ENCODE peak calls at places on chromosomes 5 and 9, in four cellular contexts. O is endothelial cell of umbilical vein, B is A549, D is HepG2. Q is an unnamed sample.

GRCh38 chr9:90219548-90220118 is 423.0 kb downstream of the DIRAS2 start:
- DNase-seq in O (no peak), B (peak), D (peak), Q (no peak)

GRCh38 chr9:21135736-21136135 is 5.9 kb downstream of the IFNW1 start:
- DNase-seq in O (no peak), B (no peak), D (no peak), Q (no peak)

GRCh38 chr9:76876098-76876497 is 29.8 kb downstream of the PRUNE2 start:
- DNase-seq in O (no peak), B (no peak), D (no peak), Q (no peak)

GRCh38 chr9:104988539-104988938 is 60.6 kb upstream of the ABCA1 start:
- DNase-seq in O (no peak), B (no peak), D (no peak), Q (no peak)

GRCh38 chr5:171667341-171668096 is 118.1 kb upstream of the SMIM23 start:
- DNase-seq in O (peak), B (no peak), D (no peak), Q (no peak)

GRCh38 chr9:109254317-109254716 is 66.5 kb downstream of the EPB41L4B start:
- DNase-seq in O (no peak), B (no peak), D (no peak), Q (no peak)

GRCh38 chr5:151614565-151614964 is 23.4 kb upstream of the FAT2 start:
- DNase-seq in O (no peak), B (no peak), D (no peak), Q (no peak)

GRCh38 chr9:132670816-132671371 is 630 bp downstream of the GTF3C4 start:
- DNase-seq in O (peak), B (peak), D (no peak), Q (peak)

DNA sequence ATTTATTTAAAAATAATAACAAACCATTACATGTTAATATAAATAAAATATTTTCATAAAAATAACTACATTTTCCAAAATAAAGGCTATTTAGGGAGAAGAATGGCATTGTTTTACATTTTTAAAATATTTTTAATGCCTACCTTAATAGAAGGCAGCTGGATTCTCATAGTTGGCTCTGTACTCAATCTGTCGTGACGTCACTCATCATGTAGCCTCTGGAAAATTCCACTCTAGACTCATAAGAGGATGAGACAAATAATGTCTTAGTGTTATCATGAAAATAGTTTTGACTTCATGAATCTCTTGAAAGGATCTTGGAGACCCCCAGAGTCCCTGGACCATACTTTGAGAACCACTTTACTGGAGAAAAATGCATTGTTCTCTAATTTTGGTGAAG is 93.1 kb downstream of the NXNL2 start:
- DNase-seq in O (no peak), B (no peak), D (no peak), Q (no peak)
- TF ChIP-seq MAX in O (no peak), B (no peak), D (no peak), Q (no peak)

GRCh38 chr5:106399381-106399780 is 1271.4 kb downstream of the EFNA5 start:
- DNase-seq in O (peak), B (no peak), D (no peak), Q (no peak)
- TF ChIP-seq MYC in O (no peak), B (no peak), D (no peak), Q (no peak)

DNA sequence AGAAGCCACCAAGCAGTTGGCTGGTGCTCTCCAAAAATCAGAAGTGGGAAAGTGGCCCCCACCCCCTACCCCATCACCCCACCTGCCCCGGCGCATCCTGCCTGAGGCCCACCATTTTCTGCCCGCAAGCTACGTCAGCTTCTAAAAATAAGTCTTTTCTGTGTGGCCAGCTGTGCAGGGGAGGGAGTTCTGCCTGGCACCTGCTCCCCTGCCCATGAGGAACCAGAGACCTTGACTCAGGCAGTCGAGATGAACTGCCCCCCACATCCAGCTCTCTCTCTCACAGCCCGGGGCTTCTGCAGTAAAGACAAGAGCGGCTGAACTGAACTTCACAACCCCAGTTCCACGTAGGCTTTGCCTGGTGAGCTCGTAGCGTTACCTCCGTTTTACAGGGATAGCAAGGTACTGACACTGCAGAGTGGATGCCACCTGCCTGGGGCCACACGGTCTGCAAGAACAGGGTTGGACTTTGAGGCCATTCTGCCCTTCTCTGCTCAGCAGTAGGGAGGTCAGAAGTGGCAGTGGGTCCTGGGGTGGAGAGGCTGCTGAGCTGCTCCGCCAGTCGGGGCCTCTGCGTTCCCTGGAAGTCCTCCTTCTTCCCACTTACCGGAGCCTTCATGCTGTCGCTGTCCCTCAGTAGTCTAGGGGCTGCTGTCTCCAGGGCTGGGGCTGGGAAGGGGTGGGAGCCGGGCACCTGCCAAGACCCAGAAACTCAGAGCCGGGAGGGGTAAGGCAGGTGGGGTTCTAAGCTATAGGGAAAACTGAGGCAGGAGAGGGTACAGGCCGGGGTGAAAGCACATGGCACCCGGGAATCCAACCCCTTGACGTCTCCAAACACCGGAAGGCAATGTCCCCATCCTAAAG is 808 bp downstream of the ST6GALNAC4 start:
- DNase-seq in O (peak), B (no peak), D (no peak), Q (no peak)
- TF ChIP-seq POLR2A in O (no peak), B (no peak), D (no peak), Q (no peak)

GRCh38 chr5:135978212-135978631 is 23.4 kb upstream of the LECT2 start:
- DNase-seq in O (no peak), B (no peak), D (no peak), Q (no peak)
- TF ChIP-seq MAX in O (no peak), B (no peak), D (no peak), Q (no peak)

GRCh38 chr5:176733586-176734262 is 76.6 kb upstream of the UNC5A start:
- DNase-seq in O (no peak), B (no peak), D (no peak), Q (no peak)

GRCh38 chr5:176737001-176737745 is 73.2 kb upstream of the UNC5A start:
- DNase-seq in O (no peak), B (no peak), D (no peak), Q (no peak)

GRCh38 chr5:176736271-176736965 is 73.9 kb upstream of the UNC5A start:
- DNase-seq in O (no peak), B (no peak), D (no peak), Q (no peak)

GRCh38 chr5:176734756-176735342 is 75.5 kb upstream of the UNC5A start:
- DNase-seq in O (no peak), B (no peak), D (no peak), Q (no peak)

DNA sequence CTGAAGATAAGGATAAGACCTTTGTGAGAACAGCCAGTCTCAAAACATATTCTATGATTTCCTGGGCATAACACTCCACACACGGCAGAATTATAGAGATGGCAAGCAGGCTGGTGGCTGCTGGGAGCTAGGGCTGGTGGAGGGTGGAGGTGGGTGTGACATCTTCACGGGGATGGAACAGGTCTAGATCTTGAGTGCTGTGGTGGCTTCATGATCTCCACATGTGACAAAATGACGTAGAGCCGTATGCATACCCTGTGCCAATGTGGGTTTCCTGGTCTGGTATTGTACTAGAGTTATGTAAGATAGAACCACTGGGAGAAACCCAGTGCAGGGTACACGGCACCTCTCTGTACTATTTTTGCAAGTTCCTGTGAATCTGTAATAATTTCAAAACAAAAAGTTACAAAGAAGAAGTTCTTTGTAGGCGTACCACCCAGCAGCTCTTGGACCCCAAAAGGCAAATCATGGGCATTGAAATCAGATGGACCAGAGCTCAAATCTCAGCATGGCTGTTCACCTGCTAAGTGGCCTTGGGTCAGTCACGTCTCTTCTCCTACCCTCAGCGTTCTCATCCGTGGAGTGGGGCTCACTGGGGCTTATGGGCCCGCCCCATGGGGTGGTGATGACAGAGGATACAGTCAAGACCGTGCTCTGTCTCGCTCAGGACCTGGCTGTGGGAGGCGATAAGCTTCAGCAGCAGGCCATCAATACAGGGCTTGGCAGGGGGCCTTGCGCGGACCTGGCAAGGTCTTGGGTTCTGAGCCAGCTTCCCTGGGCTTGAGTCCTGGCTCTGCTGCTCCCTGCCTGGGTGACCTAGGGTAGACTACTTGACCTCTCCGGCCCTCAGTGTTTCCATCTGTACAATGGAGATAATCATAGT is 74.7 kb upstream of the UNC5A start:
- DNase-seq in O (no peak), B (no peak), D (no peak), Q (no peak)
- TF ChIP-seq MYC in O (no peak), B (no peak), D (no peak), Q (no peak)

DNA sequence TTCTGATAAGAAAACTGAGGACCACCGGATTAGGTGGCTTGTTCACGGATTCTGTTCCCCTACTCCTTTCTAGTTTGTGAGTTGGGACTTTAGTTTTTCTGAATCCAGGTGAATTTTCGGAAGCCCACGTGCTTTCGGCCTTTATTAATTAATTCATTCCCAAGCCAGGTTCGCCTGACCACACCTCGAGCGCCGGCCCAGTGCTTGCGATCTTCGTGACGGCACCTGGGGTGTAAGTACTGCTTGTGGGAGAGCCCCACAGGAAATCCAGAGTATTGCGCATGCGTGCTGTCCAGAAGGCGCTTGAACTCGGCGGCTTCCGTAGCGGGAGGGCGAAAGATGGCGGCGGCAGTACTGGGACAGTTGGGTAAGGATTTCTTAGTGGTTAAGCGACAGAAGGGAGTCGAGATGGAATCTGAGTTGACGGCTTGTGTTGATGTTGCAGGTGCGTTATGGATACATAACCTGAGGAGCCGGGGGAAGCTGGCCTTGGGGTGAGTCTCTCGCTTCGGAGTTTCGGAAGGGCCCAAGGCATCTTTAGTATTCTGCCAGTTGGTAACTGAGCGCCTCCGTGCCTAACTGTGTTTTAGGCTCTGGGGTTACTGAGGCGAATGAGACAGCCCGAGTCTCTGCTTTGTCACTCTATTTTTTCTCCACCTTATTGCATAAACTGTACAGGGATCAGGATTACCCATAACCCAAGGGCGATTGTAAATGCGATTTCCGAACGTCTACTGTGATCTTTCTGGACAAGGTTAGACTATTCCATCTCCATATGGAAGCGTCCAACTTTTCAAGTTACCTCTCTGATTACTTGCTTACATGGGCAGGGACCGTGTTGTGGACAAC is at the start of gene MRPL22:
- DNase-seq in O (peak), B (peak), D (peak), Q (peak)
- TF ChIP-seq POLR2A in O (peak), B (peak), D (peak), Q (peak)

DNA sequence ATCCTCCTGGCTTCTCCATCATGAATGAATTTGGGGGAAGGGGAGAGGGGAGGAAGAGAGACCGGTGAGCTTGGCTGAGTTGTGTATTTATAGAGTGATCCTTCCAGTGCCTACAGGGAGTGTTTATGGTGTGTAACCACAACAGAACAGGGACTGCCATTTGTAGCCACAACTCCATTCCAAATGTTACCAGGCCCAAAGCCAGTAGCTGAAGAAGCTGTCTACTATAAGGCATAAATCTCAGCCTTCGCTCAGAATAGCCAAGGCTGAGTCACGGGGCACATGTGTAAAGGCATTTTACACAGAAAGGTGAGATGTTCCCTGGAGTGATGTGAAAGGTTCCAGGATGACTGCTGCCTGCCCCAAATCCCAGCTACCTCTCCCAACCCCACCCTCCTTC is 2.5 kb downstream of the TMEM252 start:
- DNase-seq in O (no peak), B (no peak), D (no peak), Q (no peak)
- TF ChIP-seq MAX in O (no peak), B (no peak), D (no peak), Q (no peak)

GRCh38 chr9:33850267-33850629 is 33.3 kb downstream of the UBE2R2 start:
- DNase-seq in O (no peak), B (no peak), D (no peak), Q (no peak)

GRCh38 chr9:33850677-33851076 is 33.7 kb downstream of the UBE2R2 start:
- DNase-seq in O (no peak), B (no peak), D (no peak), Q (no peak)

GRCh38 chr9:33856247-33856646 is 39.3 kb downstream of the UBE2R2 start:
- DNase-seq in O (no peak), B (no peak), D (no peak), Q (no peak)

GRCh38 chr9:33851301-33851700 is 34.3 kb downstream of the UBE2R2 start:
- DNase-seq in O (peak), B (no peak), D (no peak), Q (no peak)

GRCh38 chr9:33852216-33852826 is 35.4 kb downstream of the UBE2R2 start:
- DNase-seq in O (peak), B (peak), D (peak), Q (peak)
- TF ChIP-seq MYC in O (no peak), B (no peak), D (no peak), Q (no peak)

GRCh38 chr5:138352071-138352721 is at the start of gene KDM3B:
- DNase-seq in O (peak), B (peak), D (peak), Q (peak)

GRCh38 chr5:138354926-138355378 is 2.5 kb downstream of the KDM3B start:
- DNase-seq in O (peak), B (peak), D (peak), Q (peak)

GRCh38 chr5:138352722-138353549 is 451 bp downstream of the KDM3B start:
- DNase-seq in O (peak), B (peak), D (peak), Q (peak)

GRCh38 chr5:138354387-138354786 is 1.9 kb downstream of the KDM3B start:
- DNase-seq in O (no peak), B (no peak), D (no peak), Q (no peak)

DNA sequence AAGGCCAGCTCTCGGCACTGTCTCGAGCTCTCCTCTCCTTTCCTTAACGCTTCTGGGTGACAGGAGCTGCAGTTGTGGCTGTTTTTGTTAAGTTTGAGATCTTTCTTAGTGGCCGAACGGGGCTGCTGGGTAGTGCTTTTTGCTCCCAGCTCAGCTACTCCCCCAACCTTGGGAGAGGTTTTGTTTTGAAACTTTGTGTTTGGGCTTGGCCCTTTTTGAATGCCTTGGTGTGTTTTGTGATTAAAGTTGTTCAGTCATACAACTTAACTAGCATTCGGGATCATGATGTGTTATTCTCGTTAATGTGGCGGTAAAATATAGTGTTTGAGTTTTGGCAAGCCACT is 1.0 kb downstream of the KDM3B start:
- DNase-seq in O (no peak), B (no peak), D (no peak), Q (no peak)
- TF ChIP-seq POLR2A in O (no peak), B (no peak), D (peak), Q (no peak)